ENCODE peak calls at places on chromosomes 12 and 14, in four cellular contexts. Q, Y, Z and A are unnamed samples.

GRCh38 chr14:24710403-24711063 is 76.5 kb upstream of the GZMB start:
- DNase-seq in Y (peak), Z (peak), Q (no peak), A (peak)

GRCh38 chr14:95564060-95564459 is 29.2 kb downstream of the GLRX5 start:
- DNase-seq in Y (no peak), Q (no peak), Z (no peak), A (no peak)

GRCh38 chr12:13041224-13041623 is 3.0 kb upstream of the FAM234B start:
- DNase-seq in Y (no peak), Z (no peak), Q (no peak), A (no peak)

GRCh38 chr12:88577537-88577936 is 2.7 kb downstream of the KITLG start:
- DNase-seq in Q (no peak), Z (no peak), Y (no peak), A (no peak)

GRCh38 chr12:49616533-49617219 is 6.7 kb upstream of the PRPF40B start:
- DNase-seq in Q (no peak), Z (no peak), Y (no peak), A (no peak)

GRCh38 chr14:98623806-98624430 is 648.1 kb downstream of the BCL11B start:
- DNase-seq in Y (no peak), Q (no peak), Z (peak), A (no peak)

GRCh38 chr12:128521981-128522380 is 255.0 kb downstream of the TMEM132C start:
- DNase-seq in Z (no peak), Q (no peak), Y (no peak), A (no peak)

GRCh38 chr12:120406553-120406952 is 31.4 kb upstream of the COX6A1 start:
- DNase-seq in Z (no peak), Y (no peak), Q (no peak), A (no peak)

GRCh38 chr12:69000540-69001243 is 67.7 kb upstream of the CPM start:
- DNase-seq in Y (no peak), Q (no peak), Z (no peak), A (no peak)

GRCh38 chr12:12922191-12922616 is 29.8 kb downstream of the GPRC5D start:
- DNase-seq in Z (peak), Y (no peak), Q (no peak), A (no peak)

GRCh38 chr12:26810330-26810729 is 22.7 kb downstream of the ITPR2 start:
- DNase-seq in Z (no peak), Q (no peak), Y (peak), A (no peak)

GRCh38 chr12:124340080-124340900 is 45.4 kb downstream of the RFLNA start:
- DNase-seq in Y (no peak), Q (no peak), Z (no peak), A (no peak)

GRCh38 chr14:99036594-99037293 is 235.3 kb downstream of the BCL11B start:
- DNase-seq in Q (no peak), Z (peak), Y (no peak), A (no peak)

GRCh38 chr12:60977966-60978365 is 1282.2 kb upstream of the USP15 start:
- DNase-seq in Z (no peak), Q (no peak), Y (no peak), A (peak)

GRCh38 chr14:104845033-104845666 is 19.9 kb upstream of the CEP170B start:
- DNase-seq in Y (no peak), Z (no peak), Q (no peak), A (no peak)

GRCh38 chr12:105507311-105508035 is 177.0 kb downstream of the C12orf75 start:
- DNase-seq in Z (no peak), Y (no peak), Q (no peak), A (no peak)

GRCh38 chr12:122865268-122866231 is 30.3 kb downstream of the HIP1R start:
- DNase-seq in Y (no peak), Z (no peak), Q (peak), A (no peak)

GRCh38 chr14:77324816-77325745 is 4.2 kb downstream of the GSTZ1 start:
- DNase-seq in Y (no peak), Q (no peak), Z (no peak), A (no peak)

GRCh38 chr14:23335623-23336022 is 14.4 kb downstream of the PABPN1 start:
- DNase-seq in Y (no peak), Z (no peak), Q (no peak), A (no peak)

GRCh38 chr12:95337176-95337575 is 119.6 kb downstream of the VEZT start:
- DNase-seq in Q (no peak), Z (no peak), Y (no peak), A (no peak)

GRCh38 chr12:67590122-67590795 is 58.3 kb upstream of the DYRK2 start:
- DNase-seq in Z (no peak), Y (no peak), Q (no peak), A (no peak)

GRCh38 chr14:61320806-61321384 is 484 bp upstream of the PRKCH start:
- DNase-seq in Z (no peak), Y (peak), Q (no peak), A (no peak)

GRCh38 chr12:5269846-5270245 is 162.1 kb upstream of the NTF3 start:
- DNase-seq in Q (no peak), Z (no peak), Y (no peak), A (no peak)

GRCh38 chr12:111151441-111151840 is 217.5 kb downstream of the PHETA1 start:
- DNase-seq in Q (no peak), Z (no peak), Y (no peak), A (no peak)

GRCh38 chr12:6534914-6535696 is 788 bp downstream of the GAPDH start:
- DNase-seq in Q (peak), Z (peak), Y (peak), A (peak)

GRCh38 chr12:6535697-6535946 is 1.3 kb downstream of the GAPDH start:
- DNase-seq in Z (no peak), Q (no peak), Y (no peak), A (no peak)

GRCh38 chr12:6538420-6539275 is 4.3 kb downstream of the GAPDH start:
- DNase-seq in Z (no peak), Y (no peak), Q (no peak), A (no peak)

GRCh38 chr12:6535960-6536847 is 1.9 kb downstream of the GAPDH start:
- DNase-seq in Q (no peak), Z (no peak), Y (no peak), A (no peak)

DNA sequence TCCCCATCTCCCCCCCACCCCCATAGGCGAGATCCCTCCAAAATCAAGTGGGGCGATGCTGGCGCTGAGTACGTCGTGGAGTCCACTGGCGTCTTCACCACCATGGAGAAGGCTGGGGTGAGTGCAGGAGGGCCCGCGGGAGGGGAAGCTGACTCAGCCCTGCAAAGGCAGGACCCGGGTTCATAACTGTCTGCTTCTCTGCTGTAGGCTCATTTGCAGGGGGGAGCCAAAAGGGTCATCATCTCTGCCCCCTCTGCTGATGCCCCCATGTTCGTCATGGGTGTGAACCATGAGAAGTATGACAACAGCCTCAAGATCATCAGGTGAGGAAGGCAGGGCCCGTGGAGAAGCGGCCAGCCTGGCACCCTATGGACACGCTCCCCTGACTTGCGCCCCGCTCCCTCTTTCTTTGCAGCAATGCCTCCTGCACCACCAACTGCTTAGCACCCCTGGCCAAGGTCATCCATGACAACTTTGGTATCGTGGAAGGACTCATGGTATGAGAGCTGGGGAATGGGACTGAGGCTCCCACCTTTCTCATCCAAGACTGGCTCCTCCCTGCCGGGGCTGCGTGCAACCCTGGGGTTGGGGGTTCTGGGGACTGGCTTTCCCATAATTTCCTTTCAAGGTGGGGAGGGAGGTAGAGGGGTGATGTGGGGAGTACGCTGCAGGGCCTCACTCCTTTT is 2.7 kb downstream of the GAPDH start:
- DNase-seq in Q (no peak), Z (no peak), Y (no peak), A (no peak)
- TF ChIP-seq POLR2A in Q (no peak), Z (no peak), Y (no peak), A (no peak)

GRCh38 chr12:107760817-107761501 is at the start of gene PRDM4:
- DNase-seq in Y (peak), Z (peak), Q (peak), A (peak)
- TF ChIP-seq POLR2A in Y (peak), Z (peak), Q (peak), A (peak)

GRCh38 chr12:56633465-56634241 is 3.5 kb upstream of the BAZ2A start:
- DNase-seq in Q (no peak), Z (no peak), Y (no peak), A (no peak)

GRCh38 chr12:56635539-56636117 is 5.5 kb upstream of the BAZ2A start:
- DNase-seq in Z (no peak), Q (no peak), Y (no peak), A (peak)

GRCh38 chr12:56634242-56634836 is 4.2 kb upstream of the BAZ2A start:
- DNase-seq in Q (no peak), Z (no peak), Y (peak), A (peak)

GRCh38 chr12:56636118-56636674 is 6.1 kb upstream of the BAZ2A start:
- DNase-seq in Y (peak), Q (peak), Z (peak), A (no peak)

GRCh38 chr12:56634837-56635538 is 4.9 kb upstream of the BAZ2A start:
- DNase-seq in Z (peak), Y (peak), Q (peak), A (peak)
- TF ChIP-seq POLR2A in Z (no peak), Y (peak), Q (peak), A (no peak)

DNA sequence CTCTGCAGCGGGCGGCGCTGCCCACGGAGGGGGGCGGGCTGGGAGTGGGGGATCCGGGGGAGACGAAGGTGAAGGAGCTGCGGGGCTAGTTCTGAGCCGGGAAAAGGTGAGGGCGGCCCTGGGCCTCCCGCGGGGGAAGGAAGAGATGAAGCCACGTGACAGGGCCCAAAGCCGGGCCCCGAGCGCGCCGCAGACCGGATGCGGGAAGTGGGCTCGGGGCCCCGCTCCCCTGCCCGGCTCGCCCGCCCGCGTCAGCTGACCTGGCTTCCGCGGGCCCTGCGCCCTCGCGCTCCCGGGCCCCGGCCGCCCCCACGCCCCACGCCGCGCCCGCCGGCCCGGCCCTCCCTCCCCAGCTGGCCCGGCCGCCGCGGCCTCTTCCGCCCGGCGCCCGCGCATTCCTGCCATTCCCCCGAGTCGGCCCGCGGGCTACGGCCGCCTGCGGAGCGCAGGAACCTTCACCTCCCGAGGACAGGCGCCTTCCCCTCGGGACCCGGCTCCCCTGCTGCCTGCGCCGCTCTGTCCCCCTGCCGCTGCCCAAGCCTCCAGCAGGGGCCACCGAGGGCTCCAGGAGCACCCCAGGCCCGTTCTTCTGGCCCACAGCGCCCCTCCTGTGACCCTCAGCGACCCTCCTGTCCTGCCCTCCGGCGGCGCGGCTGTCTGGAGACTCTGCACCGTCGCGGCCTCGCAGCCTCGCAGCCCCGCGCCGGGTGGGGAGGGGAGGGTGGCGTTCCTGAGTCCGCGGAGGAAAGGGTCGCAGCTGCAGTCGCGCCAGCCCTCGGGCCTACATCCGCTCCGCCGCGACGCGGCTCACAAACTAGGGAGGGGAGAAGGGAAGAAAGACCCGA is 20.4 kb downstream of the NINJ2 start:
- DNase-seq in Y (peak), Q (peak), Z (peak), A (no peak)
- TF ChIP-seq POLR2A in Y (no peak), Q (peak), Z (no peak), A (peak)

GRCh38 chr14:71720978-71721624 is 211.1 kb upstream of the RGS6 start:
- DNase-seq in Y (no peak), Z (no peak), Q (no peak), A (peak)
- TF ChIP-seq POLR2A in Y (no peak), Z (no peak), Q (no peak), A (no peak)

GRCh38 chr14:21476925-21477681 is at the start of the genes RAB2B and TOX4:
- DNase-seq in Z (peak), Q (peak), Y (peak), A (peak)
- TF ChIP-seq POLR2A in Z (no peak), Q (peak), Y (peak), A (peak)

GRCh38 chr12:90026516-90026915 is 317.9 kb upstream of the ATP2B1 start:
- DNase-seq in Q (no peak), Z (no peak), Y (no peak), A (no peak)

GRCh38 chr12:90027041-90027440 is 318.4 kb upstream of the ATP2B1 start:
- DNase-seq in Y (no peak), Q (no peak), Z (no peak), A (no peak)

GRCh38 chr12:90023207-90023870 is 314.7 kb upstream of the ATP2B1 start:
- DNase-seq in Q (no peak), Z (no peak), Y (no peak), A (no peak)

GRCh38 chr12:90021729-90022249 is 313.2 kb upstream of the ATP2B1 start:
- DNase-seq in Y (no peak), Z (no peak), Q (no peak), A (no peak)

GRCh38 chr12:90024261-90024660 is 315.6 kb upstream of the ATP2B1 start:
- DNase-seq in Q (no peak), Y (no peak), Z (no peak), A (no peak)
- TF ChIP-seq POLR2A in Q (no peak), Y (no peak), Z (no peak), A (no peak)